ENCODE peak calls at places on chromosome 18, in six cellular contexts. V is K562, S is HCT116, F is HepG2, M is NT2/D1, C is GM12878. K is an unnamed sample.

GRCh38 chr18:45386256-45386655 is 229.0 kb upstream of the SLC14A2 start:
- DNase-seq in S (no peak), M (peak), V (peak), C (no peak), F (peak), K (peak)

GRCh38 chr18:13983506-13983905 is 68.2 kb upstream of the MC2R start:
- DNase-seq in M (no peak), S (no peak), F (no peak), C (no peak), V (no peak), K (no peak)

GRCh38 chr18:7116832-7117389 is 686 bp downstream of the LAMA1 start:
- DNase-seq in M (no peak), S (no peak), C (no peak), V (no peak), F (no peak), K (no peak)

GRCh38 chr18:524496-524895 is 24.0 kb upstream of the COLEC12 start:
- DNase-seq in C (no peak), V (no peak), S (no peak), M (no peak), F (no peak), K (no peak)

GRCh38 chr18:44682181-44682870 is 1.6 kb downstream of the SETBP1 start:
- DNase-seq in M (no peak), S (no peak), V (no peak), C (no peak), F (no peak), K (peak)

GRCh38 chr18:36889316-36889715 is 60.4 kb downstream of the KIAA1328 start:
- DNase-seq in M (no peak), F (no peak), C (no peak), V (no peak), S (no peak), K (no peak)

GRCh38 chr18:9048808-9049494 is 53.5 kb upstream of the NDUFV2 start:
- DNase-seq in C (no peak), S (no peak), F (no peak), M (no peak), V (no peak), K (no peak)

GRCh38 chr18:961644-962355 is 57.1 kb downstream of the ADCYAP1 start:
- DNase-seq in F (peak), M (no peak), C (no peak), S (peak), V (peak), K (peak)

GRCh38 chr18:70411307-70411706 is 122.5 kb downstream of the SOCS6 start:
- DNase-seq in V (no peak), F (no peak), C (no peak), S (no peak), M (no peak), K (no peak)

GRCh38 chr18:13540783-13541182 is 185.6 kb downstream of the FAM210A start:
- DNase-seq in S (no peak), M (no peak), C (no peak), F (no peak), V (no peak), K (no peak)

GRCh38 chr18:79530821-79531220 is 135.1 kb downstream of the NFATC1 start:
- DNase-seq in V (no peak), C (no peak), M (no peak), F (no peak), S (no peak), K (no peak)

GRCh38 chr18:74342416-74343043 is 26.9 kb downstream of the C18orf63 start:
- DNase-seq in S (peak), F (peak), V (peak), C (no peak), M (peak), K (no peak)

GRCh38 chr18:69974365-69974764 is 26.7 kb upstream of the CD226 start:
- DNase-seq in F (peak), M (no peak), V (no peak), S (no peak), C (no peak), K (no peak)

GRCh38 chr18:75290737-75291358 is 80.3 kb downstream of the TSHZ1 start:
- DNase-seq in M (no peak), C (no peak), F (peak), S (no peak), V (no peak), K (no peak)

GRCh38 chr18:75160315-75160714 is 48.6 kb downstream of the PTGR3 start:
- DNase-seq in V (no peak), F (no peak), C (no peak), S (no peak), M (no peak), K (no peak)

DNA sequence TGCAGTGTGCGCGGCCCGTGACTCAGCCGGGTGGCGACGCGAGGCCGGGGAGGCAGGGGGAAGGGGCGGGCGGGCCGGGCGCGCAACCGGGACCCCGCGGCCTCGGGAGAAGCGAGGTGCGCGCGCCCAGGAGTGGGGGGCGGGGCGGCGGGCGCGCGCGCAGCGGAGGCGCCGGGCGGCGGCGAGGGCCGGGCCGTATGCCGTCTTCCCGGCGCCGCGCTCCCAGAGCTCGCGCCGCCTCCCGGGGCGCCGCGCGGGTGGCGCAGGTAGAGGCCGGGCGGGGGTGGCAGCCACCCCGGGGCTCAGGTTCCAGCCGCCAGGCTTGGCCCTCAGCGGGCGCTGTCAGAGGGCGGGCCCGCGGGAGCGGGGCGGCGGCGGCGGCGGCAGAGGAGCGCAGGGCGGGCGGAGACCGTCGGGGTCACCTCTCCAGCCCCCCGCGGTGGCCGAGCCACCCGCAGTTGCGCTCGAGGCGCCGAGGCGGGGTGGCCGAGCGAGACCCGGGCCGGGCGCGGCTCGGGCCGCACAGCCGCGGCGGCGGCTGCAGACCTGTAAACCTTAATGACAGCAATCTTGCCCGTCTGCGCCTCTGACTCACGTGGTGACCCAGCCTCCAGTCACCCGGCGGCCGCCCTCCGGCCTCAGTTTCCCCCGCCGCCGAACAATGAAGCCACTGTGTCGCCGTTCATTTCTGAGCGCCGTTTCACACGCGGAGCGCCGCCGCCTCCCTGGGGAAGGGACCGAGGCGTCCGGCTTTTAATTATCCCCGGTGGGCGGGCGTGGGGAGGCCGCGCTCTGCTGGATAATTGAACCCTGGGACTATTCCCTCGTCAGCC is 25.3 kb upstream of the SMAD7 start:
- DNase-seq in S (no peak), M (no peak), F (no peak), V (peak), C (no peak), K (peak)
- TF ChIP-seq ZNF274 in S (no peak), M (no peak), F (no peak), V (no peak), C (no peak), K (no peak)

DNA sequence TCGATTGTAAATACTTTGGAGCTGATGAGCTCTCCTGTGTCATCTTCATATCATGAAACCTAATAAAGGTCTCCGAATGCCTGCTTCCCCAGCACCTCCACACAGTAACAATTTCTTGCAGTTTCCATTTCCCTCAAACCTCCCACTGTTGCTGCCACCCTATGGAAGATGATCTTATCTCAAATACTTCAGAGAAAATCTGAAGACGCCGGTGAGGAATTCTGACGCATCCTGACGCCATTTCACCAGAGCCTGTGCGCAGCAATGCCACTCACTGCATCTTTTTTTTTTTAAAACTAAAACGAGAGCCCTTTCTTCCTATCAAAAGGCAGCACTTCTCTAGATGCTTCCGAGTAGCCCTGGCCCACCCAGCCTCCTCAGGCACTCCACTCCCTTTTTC is 31.9 kb upstream of the GNAL start:
- DNase-seq in F (no peak), V (no peak), C (no peak), M (no peak), S (no peak), K (no peak)
- TF ChIP-seq ZNF274 in F (no peak), V (no peak), C (no peak), M (no peak), S (no peak), K (no peak)

GRCh38 chr18:34023471-34023870 is 201.2 kb downstream of the NOL4 start:
- DNase-seq in M (no peak), C (no peak), S (no peak), F (no peak), V (no peak), K (peak)
- TF ChIP-seq ZNF274 in M (no peak), C (no peak), S (no peak), F (no peak), V (no peak), K (no peak)

DNA sequence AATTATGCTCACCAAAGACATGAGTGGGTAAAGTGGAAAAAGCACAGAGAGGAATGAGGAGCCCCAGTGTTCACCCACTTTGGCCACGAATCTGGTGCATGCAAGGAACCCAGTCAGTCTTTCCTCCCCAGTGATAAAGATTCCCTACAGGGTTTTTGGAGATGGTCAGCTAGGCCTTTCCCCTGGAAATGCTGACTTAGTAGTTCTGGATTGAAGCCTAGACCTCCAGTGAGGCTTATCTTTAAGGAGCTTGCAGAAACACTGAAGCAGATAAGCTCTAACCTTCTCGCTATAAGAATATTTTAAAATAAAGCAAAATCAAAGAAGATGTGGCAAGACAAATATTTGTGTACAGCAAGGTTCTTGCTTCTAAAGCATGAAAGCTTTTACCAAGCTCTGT is 178.3 kb upstream of the CCDC68 start:
- DNase-seq in C (no peak), V (no peak), M (no peak), S (no peak), F (no peak), K (no peak)
- TF ChIP-seq ZNF274 in C (no peak), V (no peak), M (no peak), S (no peak), F (no peak), K (no peak)

GRCh38 chr18:76494541-76495403 is at the start of gene ZNF516:
- DNase-seq in S (no peak), M (no peak), C (no peak), V (no peak), F (peak), K (no peak)

GRCh38 chr18:76498064-76498463 is 3.0 kb upstream of the ZNF516 start:
- DNase-seq in F (no peak), V (no peak), C (no peak), S (no peak), M (no peak), K (no peak)

GRCh38 chr18:76494181-76494540 is 881 bp downstream of the ZNF516 start:
- DNase-seq in M (no peak), C (no peak), V (no peak), F (peak), S (no peak), K (no peak)

GRCh38 chr18:76495435-76496199 is 575 bp upstream of the ZNF516 start:
- DNase-seq in V (no peak), M (no peak), C (no peak), S (no peak), F (peak), K (no peak)

DNA sequence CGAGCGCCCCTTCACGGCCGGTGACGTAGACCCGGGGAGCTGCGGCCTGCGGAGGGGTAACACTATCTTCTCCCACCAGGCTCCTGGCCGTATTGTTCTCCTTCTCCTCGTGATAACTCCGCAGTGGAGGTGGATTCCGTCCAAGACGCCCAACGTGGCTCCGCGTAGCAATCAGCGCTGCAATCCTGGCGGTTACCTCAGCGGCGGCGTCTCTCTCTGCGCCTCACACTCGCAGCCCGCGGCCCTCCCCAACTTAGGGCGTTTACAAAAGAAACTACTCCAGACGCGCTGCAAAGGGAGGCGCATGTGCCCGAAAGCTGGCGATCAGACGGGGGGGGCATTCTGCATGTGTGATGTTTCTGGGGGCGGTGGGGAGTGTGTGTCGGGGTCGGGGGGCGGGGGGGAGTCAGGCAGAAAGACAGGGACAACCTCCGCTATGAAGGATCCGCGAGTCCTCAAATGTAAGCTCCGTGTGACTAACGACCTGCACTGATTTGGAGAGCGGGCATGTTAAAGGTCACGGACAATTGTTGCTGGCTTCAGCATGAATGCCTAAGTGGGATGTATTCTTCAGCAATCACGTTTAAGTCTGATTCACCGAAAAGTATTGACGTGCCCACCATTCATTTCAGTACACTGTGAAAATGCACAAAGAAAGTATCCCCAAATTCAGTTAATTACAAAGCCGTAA is 1.3 kb upstream of the ZNF516 start:
- DNase-seq in S (no peak), V (no peak), F (peak), C (no peak), M (no peak), K (peak)
- TF ChIP-seq ZNF274 in S (no peak), V (no peak), F (no peak), C (no peak), M (no peak), K (no peak)